ENCODE peak calls at places on chromosomes 12 and 14, in five cellular contexts. G is fibroblast of pulmonary artery, S is WTC11, A is PC-3, O is WERI-Rb-1. X is an unnamed sample.

GRCh38 chr14:71855399-71856036 is 76.7 kb upstream of the RGS6 start:
- DNase-seq in G (peak; percentile 84), S (peak; percentile 87), A (peak; percentile 89), O (peak; percentile 85), X (peak; percentile 79)

GRCh38 chr12:110012137-110012536 is 12.9 kb downstream of the ANKRD13A start:
- DNase-seq in G (no peak), S (no peak), A (no peak), O (no peak), X (no peak)

GRCh38 chr12:90899456-90900182 is 55.4 kb downstream of the CCER1 start:
- DNase-seq in G (no peak), S (no peak), A (peak; percentile 64), O (no peak), X (no peak)

GRCh38 chr14:63435204-63435603 is 108.0 kb downstream of the PPP2R5E start:
- DNase-seq in G (no peak), S (no peak), A (no peak), O (no peak), X (no peak)

GRCh38 chr14:105912641-105913180 is 386.3 kb downstream of the TMEM121 start:
- DNase-seq in G (no peak), S (no peak), A (no peak), O (no peak), X (no peak)

GRCh38 chr12:26126340-26127284 is 1.8 kb upstream of the BHLHE41 start:
- DNase-seq in G (peak; percentile 83), S (peak; percentile 83), A (peak; percentile 94), O (peak; percentile 76), X (peak; percentile 88)

GRCh38 chr12:124752437-124753229 is 111.0 kb downstream of the SCARB1 start:
- DNase-seq in G (peak; percentile 66), S (no peak), A (peak; percentile 61), O (no peak), X (no peak)

GRCh38 chr12:51383281-51383905 is 7.8 kb downstream of the GALNT6 start:
- DNase-seq in G (no peak), S (no peak), A (peak; percentile 96), O (peak; percentile 27), X (no peak)

GRCh38 chr12:107512391-107512790 is 173.2 kb upstream of the PWP1 start:
- DNase-seq in G (peak; percentile 35), S (no peak), A (no peak), O (no peak), X (no peak)

GRCh38 chr12:61654698-61655097 is 605.5 kb upstream of the USP15 start:
- DNase-seq in G (no peak), S (no peak), A (peak; percentile 45), O (peak; percentile 27), X (no peak)

GRCh38 chr14:103546651-103547454 is 15.6 kb downstream of the BAG5 start:
- DNase-seq in G (peak; percentile 56), S (peak; percentile 94), A (peak; percentile 76), O (peak; percentile 83), X (peak; percentile 83)

GRCh38 chr12:124668602-124669001 is 101.2 kb upstream of the NCOR2 start:
- DNase-seq in G (peak; percentile 47), S (no peak), A (no peak), O (no peak), X (no peak)

GRCh38 chr12:69163681-69164362 is 75.5 kb upstream of the CPSF6 start:
- DNase-seq in G (no peak), S (no peak), A (no peak), O (no peak), X (no peak)

GRCh38 chr12:108838194-108839010 is 19.0 kb downstream of the SSH1 start:
- DNase-seq in G (peak; percentile 100), S (peak; percentile 32), A (peak; percentile 99), O (no peak), X (peak; percentile 53)

GRCh38 chr14:28612414-28612813 is 154.2 kb upstream of the FOXG1 start:
- DNase-seq in G (no peak), S (no peak), A (no peak), O (no peak), X (no peak)

GRCh38 chr12:50655374-50655921 is 108.5 kb upstream of the ATF1 start:
- DNase-seq in G (no peak), S (no peak), A (no peak), O (no peak), X (no peak)

GRCh38 chr14:102321456-102322101 is 2.0 kb downstream of the ZNF839 start:
- DNase-seq in G (no peak), S (no peak), A (no peak), O (no peak), X (no peak)

GRCh38 chr14:84792722-84793410 is 737.1 kb upstream of the FLRT2 start:
- DNase-seq in G (no peak), S (no peak), A (no peak), O (no peak), X (no peak)

GRCh38 chr14:96681826-96682225 is 115.4 kb upstream of the VRK1 start:
- DNase-seq in G (no peak), S (no peak), A (peak; percentile 40), O (no peak), X (no peak)

GRCh38 chr12:47740536-47741339 is 15.4 kb upstream of the ENDOU start:
- DNase-seq in G (no peak), S (no peak), A (no peak), O (peak; percentile 40), X (no peak)

GRCh38 chr14:58662028-58662427 is 24.3 kb downstream of the DACT1 start:
- DNase-seq in G (peak; percentile 45), S (no peak), A (no peak), O (no peak), X (no peak)

GRCh38 chr12:127688901-127689428 is 578.0 kb upstream of the TMEM132C start:
- DNase-seq in G (no peak), S (no peak), A (no peak), O (no peak), X (no peak)

GRCh38 chr12:127685476-127686234 is 581.3 kb upstream of the TMEM132C start:
- DNase-seq in G (no peak), S (no peak), A (no peak), O (no peak), X (no peak)

GRCh38 chr12:127690161-127690560 is 576.8 kb upstream of the TMEM132C start:
- DNase-seq in G (no peak), S (no peak), A (peak; percentile 66), O (no peak), X (no peak)
- TF ChIP-seq CTCF in G (peak; percentile 5), S (no peak), A (peak; percentile 79), O (no peak), X (no peak)

DNA sequence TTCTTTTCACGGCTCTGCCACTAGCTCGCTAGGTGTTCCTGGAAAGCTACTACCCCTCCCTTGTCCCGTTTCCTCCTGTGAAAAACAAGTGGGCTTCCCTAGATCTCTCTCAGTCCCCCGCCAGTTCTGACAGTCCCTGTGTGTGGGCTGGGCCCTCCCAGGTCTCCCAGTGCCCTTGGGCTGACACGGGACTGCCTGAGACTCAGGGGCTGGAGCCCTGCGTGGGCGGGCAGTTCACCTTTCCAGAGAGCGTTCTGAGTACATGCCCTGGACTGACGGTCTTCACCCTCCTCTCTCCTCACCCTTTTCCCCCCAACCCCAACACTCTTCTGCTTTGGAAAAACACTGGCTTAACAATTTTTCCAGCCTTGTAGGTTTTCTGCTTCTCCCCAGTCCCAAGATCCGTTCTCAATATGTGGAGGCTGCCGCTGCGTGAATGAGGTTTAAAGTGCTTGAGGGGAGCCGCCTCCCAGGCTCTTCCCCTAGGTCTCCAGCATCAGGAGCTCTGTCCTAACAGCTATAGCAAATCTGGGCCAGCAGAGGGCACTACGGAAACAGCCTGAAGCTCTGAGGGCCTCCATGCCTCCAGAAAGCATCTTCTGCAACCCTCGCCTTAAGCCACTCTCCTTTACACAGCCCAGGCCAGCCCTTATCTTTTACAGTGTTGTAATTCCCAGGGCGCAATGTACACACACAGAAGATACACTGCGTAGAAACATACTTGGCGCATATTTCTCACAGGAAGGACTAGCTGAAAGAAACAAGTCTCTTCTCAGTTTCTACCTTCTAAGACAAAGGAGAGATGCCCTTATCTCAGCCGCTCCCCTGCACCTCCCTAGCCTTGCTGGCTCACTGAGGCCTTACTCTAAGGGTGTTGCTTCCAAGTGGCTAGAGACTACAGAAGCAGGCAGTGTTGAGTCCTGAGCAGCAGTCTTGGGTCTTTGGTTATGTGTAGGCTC is 10.4 kb upstream of the DCD start:
- DNase-seq in G (peak; percentile 39), S (peak; percentile 87), A (peak; percentile 60), O (peak; percentile 64), X (peak; percentile 28)
- TF ChIP-seq CTCF in G (peak; percentile 53), S (peak; percentile 71), A (peak; percentile 68), O (peak; percentile 83), X (peak; percentile 24)

GRCh38 chr12:76688627-76689026 is 75.3 kb upstream of the ZDHHC17 start:
- DNase-seq in G (no peak), S (no peak), A (no peak), O (no peak), X (no peak)
- TF ChIP-seq CTCF in G (peak; percentile 27), S (no peak), A (peak; percentile 51), O (no peak), X (no peak)

GRCh38 chr14:22265319-22266140 is 323.5 kb downstream of the DAD1 start:
- DNase-seq in G (peak; percentile 8), S (no peak), A (peak; percentile 56), O (no peak), X (no peak)
- TF ChIP-seq CTCF in G (peak; percentile 4), S (no peak), A (peak; percentile 68), O (no peak), X (no peak)

DNA sequence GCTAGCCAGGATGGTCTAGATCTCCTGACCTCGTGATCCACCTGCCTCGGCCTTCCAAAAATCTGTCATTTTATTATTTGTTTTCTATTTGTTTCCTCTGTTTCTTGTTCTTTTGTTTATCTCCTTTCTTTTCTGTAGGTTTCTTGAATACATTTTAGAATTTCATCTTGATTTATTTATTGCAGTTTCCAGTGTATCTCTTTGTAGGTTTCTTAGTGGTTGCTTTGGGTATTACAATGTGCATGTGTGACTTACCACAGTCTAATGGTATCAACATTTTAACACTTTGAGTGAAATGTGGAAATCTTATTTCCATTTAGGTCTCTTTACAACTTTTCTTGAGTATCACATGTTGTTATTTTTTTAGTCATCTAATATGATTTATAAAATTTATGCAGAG is 29.9 kb upstream of the MUCL1 start:
- DNase-seq in G (no peak), S (no peak), A (peak; percentile 15), O (no peak), X (no peak)
- TF ChIP-seq CTCF in G (no peak), S (peak; percentile 40), A (peak; percentile 6), O (no peak), X (no peak)

GRCh38 chr12:118960865-118961264 is 20.5 kb upstream of the SRRM4 start:
- DNase-seq in G (no peak), S (no peak), A (no peak), O (no peak), X (no peak)

GRCh38 chr12:118964988-118965387 is 16.4 kb upstream of the SRRM4 start:
- DNase-seq in G (no peak), S (no peak), A (no peak), O (no peak), X (no peak)

GRCh38 chr12:118958520-118958919 is 22.8 kb upstream of the SRRM4 start:
- DNase-seq in G (no peak), S (no peak), A (no peak), O (no peak), X (no peak)

GRCh38 chr12:118960161-118960560 is 21.2 kb upstream of the SRRM4 start:
- DNase-seq in G (no peak), S (no peak), A (no peak), O (no peak), X (no peak)
- TF ChIP-seq CTCF in G (no peak), S (no peak), A (no peak), O (no peak), X (no peak)

X was measured in colonic mucosa.